ENCODE peak calls at places on chromosome 16, in ten cellular contexts. One of them, this sample, is unnamed.

GRCh38 chr16:86534779-86535605 is 20.0 kb downstream of the MTHFSD start:
- DNase-seq in NCI-H1092 treated with DMSO at 0.1 percent for 48 hours: no peak
- DNase-seq in SHP77: no peak
- DNase-seq in non-pigmented ciliary epithelial cell: no peak
- DNase-seq in CD8-positive, alpha-beta T cell: no peak
- DNase-seq in ACHN: no peak
- DNase-seq in GM12891: no peak
- DNase-seq in uterus: no peak
- DNase-seq in stimulated activated CD4-positive, alpha-beta T cell treated with anti-CD3 and anti-CD28 coated beads, Interleukin-4, amount 100 ng/mL, for 48 hours: no peak
- DNase-seq in frontal cortex: peak
- DNase-seq in this sample: no peak

GRCh38 chr16:77246160-77246559 is 47.0 kb downstream of the SYCE1L start:
- DNase-seq in NCI-H1092 treated with DMSO at 0.1 percent for 48 hours: no peak
- DNase-seq in GM12891: no peak
- DNase-seq in stimulated activated CD4-positive, alpha-beta T cell treated with anti-CD3 and anti-CD28 coated beads, Interleukin-4, amount 100 ng/mL, for 48 hours: no peak
- DNase-seq in CD8-positive, alpha-beta T cell: no peak
- DNase-seq in uterus: no peak
- DNase-seq in SHP77: no peak
- DNase-seq in ACHN: no peak
- DNase-seq in non-pigmented ciliary epithelial cell: no peak
- DNase-seq in frontal cortex: no peak
- DNase-seq in this sample: no peak

GRCh38 chr16:1561266-1561665 is 27.8 kb downstream of the TMEM204 start:
- DNase-seq in ACHN: no peak
- DNase-seq in stimulated activated CD4-positive, alpha-beta T cell treated with anti-CD3 and anti-CD28 coated beads, Interleukin-4, amount 100 ng/mL, for 48 hours: no peak
- DNase-seq in CD8-positive, alpha-beta T cell: no peak
- DNase-seq in NCI-H1092 treated with DMSO at 0.1 percent for 48 hours: no peak
- DNase-seq in frontal cortex: no peak
- DNase-seq in GM12891: no peak
- DNase-seq in SHP77: no peak
- DNase-seq in uterus: no peak
- DNase-seq in non-pigmented ciliary epithelial cell: no peak
- DNase-seq in this sample: no peak

GRCh38 chr16:22325598-22326368 is 28.6 kb downstream of the POLR3E start:
- DNase-seq in stimulated activated CD4-positive, alpha-beta T cell treated with anti-CD3 and anti-CD28 coated beads, Interleukin-4, amount 100 ng/mL, for 48 hours: no peak
- DNase-seq in NCI-H1092 treated with DMSO at 0.1 percent for 48 hours: no peak
- DNase-seq in ACHN: no peak
- DNase-seq in GM12891: no peak
- DNase-seq in CD8-positive, alpha-beta T cell: no peak
- DNase-seq in SHP77: no peak
- DNase-seq in frontal cortex: no peak
- DNase-seq in non-pigmented ciliary epithelial cell: no peak
- DNase-seq in uterus: no peak
- DNase-seq in this sample: no peak

GRCh38 chr16:17529982-17530760 is 59.4 kb upstream of the XYLT1 start:
- DNase-seq in stimulated activated CD4-positive, alpha-beta T cell treated with anti-CD3 and anti-CD28 coated beads, Interleukin-4, amount 100 ng/mL, for 48 hours: no peak
- DNase-seq in GM12891: peak
- DNase-seq in uterus: no peak
- DNase-seq in ACHN: no peak
- DNase-seq in frontal cortex: no peak
- DNase-seq in SHP77: no peak
- DNase-seq in CD8-positive, alpha-beta T cell: no peak
- DNase-seq in NCI-H1092 treated with DMSO at 0.1 percent for 48 hours: no peak
- DNase-seq in non-pigmented ciliary epithelial cell: no peak
- DNase-seq in this sample: no peak

GRCh38 chr16:87384162-87384999 is 805 bp upstream of the FBXO31 start:
- DNase-seq in frontal cortex: no peak
- DNase-seq in SHP77: peak
- DNase-seq in non-pigmented ciliary epithelial cell: no peak
- DNase-seq in CD8-positive, alpha-beta T cell: no peak
- DNase-seq in ACHN: no peak
- DNase-seq in GM12891: no peak
- DNase-seq in uterus: no peak
- DNase-seq in stimulated activated CD4-positive, alpha-beta T cell treated with anti-CD3 and anti-CD28 coated beads, Interleukin-4, amount 100 ng/mL, for 48 hours: peak
- DNase-seq in NCI-H1092 treated with DMSO at 0.1 percent for 48 hours: peak
- DNase-seq in this sample: peak

GRCh38 chr16:88393034-88393433 is 10.3 kb downstream of the ZNF469 start:
- DNase-seq in uterus: no peak
- DNase-seq in GM12891: no peak
- DNase-seq in CD8-positive, alpha-beta T cell: no peak
- DNase-seq in frontal cortex: no peak
- DNase-seq in stimulated activated CD4-positive, alpha-beta T cell treated with anti-CD3 and anti-CD28 coated beads, Interleukin-4, amount 100 ng/mL, for 48 hours: no peak
- DNase-seq in ACHN: no peak
- DNase-seq in SHP77: no peak
- DNase-seq in non-pigmented ciliary epithelial cell: no peak
- DNase-seq in NCI-H1092 treated with DMSO at 0.1 percent for 48 hours: no peak
- DNase-seq in this sample: no peak

GRCh38 chr16:29849505-29849904 is 13.5 kb downstream of the CDIPT start:
- DNase-seq in GM12891: no peak
- DNase-seq in SHP77: no peak
- DNase-seq in CD8-positive, alpha-beta T cell: no peak
- DNase-seq in uterus: no peak
- DNase-seq in ACHN: no peak
- DNase-seq in non-pigmented ciliary epithelial cell: no peak
- DNase-seq in stimulated activated CD4-positive, alpha-beta T cell treated with anti-CD3 and anti-CD28 coated beads, Interleukin-4, amount 100 ng/mL, for 48 hours: no peak
- DNase-seq in NCI-H1092 treated with DMSO at 0.1 percent for 48 hours: no peak
- DNase-seq in frontal cortex: no peak
- DNase-seq in this sample: no peak

GRCh38 chr16:75238132-75238852 is 13.1 kb downstream of the BCAR1 start:
- DNase-seq in NCI-H1092 treated with DMSO at 0.1 percent for 48 hours: peak
- DNase-seq in non-pigmented ciliary epithelial cell: peak
- DNase-seq in SHP77: no peak
- DNase-seq in GM12891: no peak
- DNase-seq in frontal cortex: peak
- DNase-seq in ACHN: no peak
- DNase-seq in uterus: peak
- DNase-seq in CD8-positive, alpha-beta T cell: no peak
- DNase-seq in stimulated activated CD4-positive, alpha-beta T cell treated with anti-CD3 and anti-CD28 coated beads, Interleukin-4, amount 100 ng/mL, for 48 hours: no peak
- DNase-seq in this sample: peak

This sample was measured in lower lobe of right lung.